ENCODE peak calls at places on chromosomes 16 and 17, in ten cellular contexts. Q is small intestine; V is Panc1; H is heart right ventricle; A is lung; T is MM.1S; U is psoas muscle; L is breast epithelium; Z is CD8-positive, alpha-beta T cell; D is aorta. P is an unnamed sample.

GRCh38 chr16:89051521-89052166 is 42.0 kb upstream of the ACSF3 start:
- DNase-seq in Q (no peak), V (no peak), H (peak; percentile 7), A (no peak), T (no peak), U (peak; percentile 13), L (no peak), Z (no peak), D (peak; percentile 42), P (no peak)

GRCh38 chr16:391885-392335 is 5.1 kb upstream of the NME4 start:
- DNase-seq in Q (peak; percentile 49), V (no peak), H (no peak), A (no peak), T (peak; percentile 57), U (peak; percentile 65), L (no peak), Z (peak; percentile 68), D (no peak), P (no peak)

GRCh38 chr17:14427914-14428639 is 127.2 kb downstream of the HS3ST3B1 start:
- DNase-seq in Q (peak; percentile 51), V (no peak), H (no peak), A (no peak), T (peak; percentile 51), U (no peak), L (no peak), Z (peak; percentile 52), D (no peak), P (no peak)

GRCh38 chr16:13863075-13863765 is 56.7 kb upstream of the ERCC4 start:
- DNase-seq in Q (no peak), V (no peak), H (no peak), A (no peak), T (peak; percentile 42), U (no peak), L (no peak), Z (no peak), D (no peak), P (no peak)

GRCh38 chr17:81651692-81652091 is 4.7 kb downstream of the PDE6G start:
- DNase-seq in Q (no peak), V (no peak), H (no peak), A (no peak), T (no peak), U (peak; percentile 33), L (no peak), Z (no peak), D (no peak), P (no peak)

GRCh38 chr17:29594441-29595090 is 1.6 kb downstream of the ANKRD13B start:
- DNase-seq in Q (no peak), V (no peak), H (no peak), A (no peak), T (no peak), U (no peak), L (no peak), Z (no peak), D (no peak), P (no peak)

GRCh38 chr16:89047331-89048086 is 46.1 kb upstream of the ACSF3 start:
- DNase-seq in Q (no peak), V (no peak), H (peak; percentile 3), A (no peak), T (no peak), U (peak; percentile 5), L (no peak), Z (no peak), D (peak; percentile 35), P (no peak)

GRCh38 chr17:17426184-17426583 is 50.6 kb upstream of the MED9 start:
- DNase-seq in Q (no peak), V (no peak), H (no peak), A (no peak), T (no peak), U (no peak), L (no peak), Z (no peak), D (no peak), P (no peak)

GRCh38 chr16:49282690-49283375 is 1.2 kb upstream of the CBLN1 start:
- DNase-seq in Q (peak; percentile 34), V (no peak), H (peak; percentile 47), A (no peak), T (peak; percentile 28), U (no peak), L (no peak), Z (no peak), D (no peak), P (no peak)

GRCh38 chr16:49280861-49281331 is 742 bp downstream of the CBLN1 start:
- DNase-seq in Q (no peak), V (no peak), H (no peak), A (no peak), T (no peak), U (no peak), L (no peak), Z (no peak), D (no peak), P (no peak)

GRCh38 chr16:49281843-49282642 is 405 bp upstream of the CBLN1 start:
- DNase-seq in Q (peak; percentile 95), V (no peak), H (peak; percentile 87), A (peak; percentile 82), T (peak; percentile 96), U (peak; percentile 81), L (peak; percentile 60), Z (no peak), D (peak; percentile 86), P (no peak)

GRCh38 chr16:49280022-49280741 is 1.5 kb downstream of the CBLN1 start:
- DNase-seq in Q (peak; percentile 24), V (no peak), H (no peak), A (no peak), T (peak; percentile 26), U (no peak), L (no peak), Z (no peak), D (peak; percentile 47), P (no peak)

GRCh38 chr16:49281481-49281842 is at the start of gene CBLN1:
- DNase-seq in Q (no peak), V (no peak), H (no peak), A (no peak), T (no peak), U (no peak), L (no peak), Z (no peak), D (peak; percentile 41), P (no peak)
- H3K4me3 ChIP-seq in Q (peak within 1 kb of the TSS; percentile 63), V (no peak within 1 kb of the TSS), H (peak within 1 kb of the TSS; percentile 11), A (peak within 1 kb of the TSS; percentile 36), T (peak within 1 kb of the TSS; percentile 79), U (peak within 1 kb of the TSS; percentile 67), L (peak within 1 kb of the TSS; percentile 58), Z (no peak within 1 kb of the TSS), D (no peak within 1 kb of the TSS), P (peak within 1 kb of the TSS; percentile 78)

DNA sequence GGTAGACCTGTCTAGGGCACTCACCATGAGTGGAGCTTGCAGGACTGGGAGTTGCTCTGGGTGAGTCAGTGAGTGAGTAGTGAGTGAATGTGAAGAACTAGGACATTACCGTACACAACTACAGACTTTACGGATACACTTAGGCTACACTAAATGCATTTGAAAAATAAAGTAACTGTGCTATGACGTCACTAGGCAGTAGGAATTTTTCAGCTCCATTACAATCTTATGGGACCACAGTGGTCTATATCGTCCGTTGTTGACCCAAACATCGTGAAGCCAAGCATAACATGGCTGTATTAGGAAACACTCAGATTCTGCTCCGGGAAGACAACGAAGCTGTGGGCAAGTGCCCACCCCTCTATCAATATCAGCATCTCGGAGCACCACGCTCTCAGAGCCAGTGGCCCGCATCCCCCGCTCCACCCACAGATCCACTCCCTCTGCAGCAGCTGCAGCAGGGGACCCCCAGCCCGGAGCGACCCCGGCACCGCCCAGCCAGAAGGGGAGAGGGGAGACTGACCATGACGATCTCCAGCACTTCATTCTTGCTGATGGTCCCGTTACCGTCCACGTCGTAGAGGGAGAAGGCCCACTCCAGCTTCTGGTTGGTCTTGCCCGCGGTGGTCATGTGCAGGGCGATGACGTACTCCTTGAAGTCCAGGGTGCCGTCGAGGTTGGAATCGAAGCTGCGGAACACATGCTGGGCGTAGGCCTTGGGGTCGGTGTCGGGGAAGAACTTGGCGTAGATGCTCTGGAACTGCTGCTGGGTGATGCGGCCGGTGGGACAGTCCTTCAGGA is 594 bp downstream of the RCVRN start:
- DNase-seq in Q (no peak), V (no peak), H (no peak), A (no peak), T (no peak), U (no peak), L (no peak), Z (no peak), D (peak; percentile 26), P (no peak)
- H3K27ac ChIP-seq in Q (no peak overlapping the region), V (no peak overlapping the region), H (no peak overlapping the region), A (no peak overlapping the region), T (no peak overlapping the region), U (no peak overlapping the region), L (no peak overlapping the region), Z (no peak overlapping the region), D (no peak overlapping the region), P (no peak overlapping the region)

GRCh38 chr17:77741109-77741508 is 217.4 kb upstream of the TNRC6C start:
- DNase-seq in Q (peak; percentile 6), V (no peak), H (no peak), A (no peak), T (no peak), U (no peak), L (no peak), Z (peak; percentile 9), D (no peak), P (no peak)

GRCh38 chr17:77745702-77746101 is 212.8 kb upstream of the TNRC6C start:
- DNase-seq in Q (peak; percentile 5), V (no peak), H (no peak), A (no peak), T (no peak), U (no peak), L (no peak), Z (no peak), D (no peak), P (no peak)

GRCh38 chr17:77740481-77740880 is 218.0 kb upstream of the TNRC6C start:
- DNase-seq in Q (no peak), V (no peak), H (no peak), A (no peak), T (no peak), U (no peak), L (no peak), Z (no peak), D (no peak), P (no peak)

GRCh38 chr17:77744268-77744988 is 214.1 kb upstream of the TNRC6C start:
- DNase-seq in Q (no peak), V (no peak), H (peak; percentile 68), A (no peak), T (no peak), U (peak; percentile 65), L (no peak), Z (no peak), D (no peak), P (no peak)

GRCh38 chr17:77742579-77742978 is 215.9 kb upstream of the TNRC6C start:
- DNase-seq in Q (no peak), V (no peak), H (no peak), A (no peak), T (no peak), U (no peak), L (no peak), Z (no peak), D (no peak), P (no peak)
- H3K4me1 ChIP-seq in Q (no peaks in the 10 kb centered on the region), V (peaks cover 8% of the 10 kb centered on the region), H (peaks cover 19% of the 10 kb centered on the region), A (no peaks in the 10 kb centered on the region), T (no peaks in the 10 kb centered on the region), U (no peaks in the 10 kb centered on the region), L (peaks cover 6% of the 10 kb centered on the region), Z (no peaks in the 10 kb centered on the region), D (no peaks in the 10 kb centered on the region), P (peaks cover 3% of the 10 kb centered on the region)

DNA sequence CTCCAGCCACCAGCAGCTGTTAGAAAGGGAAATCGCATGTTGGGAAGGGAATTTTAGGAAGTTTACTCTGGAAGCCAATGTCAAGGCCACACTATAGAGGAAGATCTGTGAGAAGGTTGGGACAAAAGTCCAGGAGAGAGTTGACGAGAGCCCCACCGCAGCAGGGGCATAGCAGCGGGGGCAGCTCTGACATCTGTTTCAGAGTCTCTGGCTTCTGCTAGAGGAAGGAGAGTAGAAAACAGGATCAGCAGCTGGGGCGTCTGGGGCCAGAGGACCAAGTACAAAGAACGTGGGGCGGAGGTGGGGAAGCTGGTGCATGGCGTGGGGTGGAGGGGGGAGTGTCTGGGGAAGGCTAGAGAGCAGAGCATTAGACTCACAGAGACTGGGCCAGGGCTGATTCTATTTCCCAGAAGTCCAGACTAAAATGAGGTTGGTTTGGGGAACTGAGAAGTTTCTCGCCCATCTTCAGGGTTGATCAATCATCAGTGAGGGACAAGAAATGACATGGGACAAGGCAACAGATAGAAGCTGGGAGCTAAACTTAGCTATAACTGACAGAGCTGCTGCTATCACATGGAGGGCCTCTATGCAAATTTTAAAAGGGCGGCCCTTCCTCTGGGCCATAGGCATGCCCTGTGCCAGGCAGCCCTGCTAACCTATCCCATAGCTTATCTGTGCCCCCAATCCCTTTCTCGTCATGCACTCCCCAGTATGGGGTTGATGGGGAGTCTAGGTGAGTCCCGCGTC is 1.2 kb downstream of the RABEP2 start:
- DNase-seq in Q (peak; percentile 87), V (no peak), H (no peak), A (no peak), T (peak; percentile 79), U (no peak), L (no peak), Z (no peak), D (no peak), P (no peak)
- H3K4me3 ChIP-seq in Q (peak overlapping the region; percentile 82), V (peak overlapping the region; percentile 82), H (no peak overlapping the region), A (no peak overlapping the region), T (peak overlapping the region; percentile 87), U (peak overlapping the region; percentile 84), L (peak overlapping the region; percentile 86), Z (no peak overlapping the region), D (no peak overlapping the region), P (peak overlapping the region; percentile 43)

P was measured in iPS DF 6.9.